ENCODE peak calls at places on chromosome 19, in eight cellular contexts. Z is endothelial cell of umbilical vein; M is A673; O is PC-3; I is Right ventricle myocardium superior; K is activated CD4-positive, alpha-beta T cell treated with anti-CD3 and anti-CD28 coated beads, Interleukin-2, amount 50 U/mL, for 1 hour; U is NCI-H446 treated with DMSO at 0.1 percent for 48 hours; G is anterior cingulate cortex. V is an unnamed sample.

GRCh38 chr19:6100284-6100915 is 9.9 kb downstream of the RFX2 start:
- DNase-seq in U (no peak), I (peak; percentile 68), Z (peak; percentile 74), K (no peak), G (no peak), M (peak; percentile 64), O (no peak), V (no peak)

GRCh38 chr19:15196683-15197005 is 4.2 kb downstream of the NOTCH3 start:
- DNase-seq in I (no peak), O (no peak), U (no peak), G (no peak), M (no peak), K (no peak), Z (no peak), V (no peak)

GRCh38 chr19:7784856-7785255 is 21.8 kb downstream of the CLEC4M start:
- DNase-seq in K (no peak), O (no peak), I (no peak), M (no peak), U (no peak), Z (no peak), G (no peak), V (no peak)

GRCh38 chr19:5534787-5535586 is 32.8 kb downstream of the TINCR start:
- DNase-seq in K (no peak), U (no peak), M (peak; percentile 48), I (no peak), O (peak; percentile 35), G (no peak), Z (no peak), V (no peak)

GRCh38 chr19:38145627-38146026 is 78.4 kb downstream of the DPF1 start:
- DNase-seq in U (peak; percentile 51), Z (no peak), G (no peak), K (no peak), I (no peak), O (no peak), M (no peak), V (no peak)

GRCh38 chr19:49151339-49152217 is 3.6 kb downstream of the HRC start:
- DNase-seq in Z (peak; percentile 29), U (peak; percentile 46), K (peak; percentile 35), I (peak; percentile 71), M (peak; percentile 94), G (peak; percentile 29), O (peak; percentile 95), V (peak; percentile 34)

GRCh38 chr19:3409346-3410064 is 43.1 kb downstream of the NFIC start:
- DNase-seq in G (no peak), K (no peak), U (no peak), O (no peak), I (peak; percentile 86), Z (no peak), M (no peak), V (no peak)

GRCh38 chr19:45789035-45789786 is 3.4 kb downstream of the DMWD start:
- DNase-seq in Z (no peak), O (no peak), M (no peak), U (no peak), I (peak; percentile 44), K (no peak), G (no peak), V (no peak)

GRCh38 chr19:54273811-54274210 is 7.1 kb downstream of the LILRB2 start:
- DNase-seq in K (no peak), U (no peak), O (no peak), G (no peak), I (no peak), Z (no peak), M (no peak), V (no peak)

GRCh38 chr19:10625003-10625761 is at the start of gene SLC44A2:
- DNase-seq in K (no peak), G (peak; percentile 76), O (peak; percentile 95), M (no peak), I (peak; percentile 87), Z (peak; percentile 41), U (no peak), V (peak; percentile 51)

GRCh38 chr19:47414469-47414868 is 4.9 kb downstream of the MEIS3 start:
- DNase-seq in M (peak; percentile 23), O (peak; percentile 57), I (no peak), G (peak; percentile 65), U (no peak), K (no peak), Z (no peak), V (no peak)

GRCh38 chr19:1807695-1808394 is 4.2 kb downstream of the ATP8B3 start:
- DNase-seq in K (no peak), O (no peak), Z (no peak), M (no peak), U (no peak), I (no peak), G (no peak), V (no peak)

GRCh38 chr19:30587869-30588268 is 215.7 kb downstream of the ZNF536 start:
- DNase-seq in Z (no peak), I (no peak), M (no peak), O (no peak), G (no peak), U (no peak), K (no peak), V (no peak)

GRCh38 chr19:35169226-35169995 is 14.9 kb downstream of the FXYD5 start:
- DNase-seq in U (no peak), M (no peak), I (no peak), Z (no peak), G (no peak), K (no peak), O (no peak), V (no peak)

GRCh38 chr19:50896591-50897190 is 14.5 kb downstream of the KLK4 start:
- DNase-seq in G (no peak), M (no peak), U (no peak), I (no peak), O (peak; percentile 75), Z (no peak), K (no peak), V (no peak)

GRCh38 chr19:5947435-5947834 is 30.5 kb downstream of the RANBP3 start:
- DNase-seq in M (no peak), G (peak; percentile 69), O (no peak), Z (no peak), U (no peak), I (peak; percentile 85), K (no peak), V (peak; percentile 43)

GRCh38 chr19:41701401-41702075 is 6.9 kb upstream of the CEACAM5 start:
- DNase-seq in U (no peak), O (no peak), G (no peak), M (peak; percentile 85), K (no peak), Z (no peak), I (no peak), V (no peak)

GRCh38 chr19:33434090-33434885 is 60.8 kb downstream of the CEBPG start:
- DNase-seq in K (no peak), I (no peak), U (no peak), G (no peak), M (no peak), Z (no peak), O (no peak), V (no peak)